ENCODE peak calls at places on chromosomes 12 and 14, in nine cellular contexts. W is effector memory CD4-positive, alpha-beta T cell; L is RWPE1; V is HL-60; F is GM23248; R is CD8-positive, alpha-beta memory T cell; S is CD4-positive, alpha-beta memory T cell; C is thoracic aorta; I is body of pancreas. T is an unnamed sample.

GRCh38 chr14:77217551-77217950 is 36.0 kb downstream of the TMEM63C start:
- DNase-seq in L (no peak), V (no peak), W (no peak), S (no peak), C (no peak), I (no peak), F (no peak), R (no peak), T (no peak)

GRCh38 chr14:36091096-36091495 is 85.4 kb downstream of the PTCSC3 start:
- DNase-seq in C (no peak), I (peak), W (no peak), F (peak), L (peak), R (no peak), S (no peak), V (no peak), T (peak)

GRCh38 chr14:96052541-96053105 is 13.5 kb downstream of the C14orf132 start:
- DNase-seq in F (peak), W (no peak), I (no peak), C (no peak), R (no peak), V (no peak), L (no peak), S (no peak), T (no peak)

GRCh38 chr12:57874166-57875108 is 27.9 kb upstream of the CTDSP2 start:
- DNase-seq in S (no peak), L (no peak), W (no peak), R (no peak), F (no peak), I (no peak), V (peak), C (no peak), T (no peak)

GRCh38 chr12:91381309-91381804 is 198.7 kb upstream of the DCN start:
- DNase-seq in F (peak), W (no peak), C (no peak), V (no peak), I (peak), R (no peak), S (no peak), L (peak), T (peak)

GRCh38 chr12:113070117-113070906 is 13.8 kb downstream of the DTX1 start:
- DNase-seq in F (no peak), L (no peak), V (no peak), W (no peak), I (no peak), C (no peak), R (peak), S (no peak), T (no peak)

GRCh38 chr14:102078344-102078743 is 8.5 kb downstream of the HSP90AA1 start:
- DNase-seq in L (no peak), I (no peak), W (no peak), V (no peak), R (no peak), F (no peak), C (no peak), S (no peak), T (no peak)

GRCh38 chr12:49331360-49332222 is 5.4 kb downstream of the C1QL4 start:
- DNase-seq in L (peak), R (no peak), V (peak), S (no peak), C (no peak), W (no peak), I (peak), F (peak), T (peak)

GRCh38 chr12:9049520-9050133 is 60.3 kb downstream of the KLRG1 start:
- DNase-seq in S (peak), L (peak), C (no peak), W (no peak), F (peak), V (peak), R (no peak), I (no peak), T (peak)

GRCh38 chr14:23079716-23080115 is 15.2 kb downstream of the ACIN1 start:
- DNase-seq in F (peak), S (no peak), C (no peak), L (no peak), R (no peak), W (no peak), V (no peak), I (no peak), T (no peak)

GRCh38 chr12:4717806-4718205 is 2.4 kb upstream of the GALNT8 start:
- DNase-seq in W (no peak), F (no peak), I (no peak), R (no peak), C (no peak), V (no peak), L (no peak), S (no peak), T (no peak)

GRCh38 chr14:61343991-61344405 is 22.6 kb downstream of the PRKCH start:
- DNase-seq in L (no peak), W (no peak), I (no peak), C (no peak), V (no peak), F (no peak), R (no peak), S (peak), T (no peak)
- H3K27ac ChIP-seq in L (peak), W (peak), I (peak), C (peak), V (no peak), F (no peak), R (peak), S (peak), T (no peak)

GRCh38 chr14:93017898-93018297 is 94.9 kb downstream of the CHGA start:
- DNase-seq in F (no peak), C (no peak), L (no peak), S (no peak), V (no peak), I (no peak), R (no peak), W (no peak), T (no peak)
- H3K27ac ChIP-seq in F (no peak), C (no peak), L (peak), S (no peak), V (no peak), I (peak), R (no peak), W (no peak), T (no peak)

DNA sequence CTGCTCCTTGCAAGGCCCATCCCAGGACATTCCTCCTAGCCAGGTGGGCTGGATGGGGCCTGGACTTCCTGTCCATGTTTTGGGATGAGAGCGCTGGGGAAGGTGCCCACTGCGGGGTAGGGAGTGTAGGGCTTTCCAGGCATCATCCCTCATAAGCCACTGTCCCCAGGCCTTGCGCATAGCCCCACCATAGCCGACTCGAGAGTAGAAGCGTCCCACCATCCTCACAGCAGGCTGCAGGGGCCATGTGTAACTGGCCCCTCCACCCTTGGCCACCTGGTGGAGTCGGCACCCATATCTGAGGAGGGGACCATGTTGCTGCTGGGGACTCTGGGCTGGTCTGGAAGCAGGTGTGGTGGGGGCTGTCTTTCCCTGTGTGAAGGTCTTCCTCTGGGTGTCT is 30.5 kb downstream of the SH2B3 start:
- DNase-seq in L (no peak), F (no peak), R (no peak), I (no peak), W (no peak), S (no peak), V (no peak), C (no peak), T (no peak)
- H3K27ac ChIP-seq in L (peak), F (no peak), R (peak), I (peak), W (peak), S (peak), V (peak), C (no peak), T (no peak)

GRCh38 chr14:69354383-69355154 is 43.5 kb downstream of the ERH start:
- DNase-seq in I (no peak), L (no peak), F (no peak), C (no peak), V (no peak), S (peak), W (peak), R (no peak), T (no peak)
- H3K27ac ChIP-seq in I (no peak), L (peak), F (no peak), C (peak), V (no peak), S (peak), W (peak), R (no peak), T (no peak)

GRCh38 chr12:89723276-89723675 is 14.6 kb upstream of the ATP2B1 start:
- DNase-seq in S (no peak), V (no peak), L (no peak), W (no peak), F (no peak), C (no peak), R (no peak), I (no peak), T (no peak)

DNA sequence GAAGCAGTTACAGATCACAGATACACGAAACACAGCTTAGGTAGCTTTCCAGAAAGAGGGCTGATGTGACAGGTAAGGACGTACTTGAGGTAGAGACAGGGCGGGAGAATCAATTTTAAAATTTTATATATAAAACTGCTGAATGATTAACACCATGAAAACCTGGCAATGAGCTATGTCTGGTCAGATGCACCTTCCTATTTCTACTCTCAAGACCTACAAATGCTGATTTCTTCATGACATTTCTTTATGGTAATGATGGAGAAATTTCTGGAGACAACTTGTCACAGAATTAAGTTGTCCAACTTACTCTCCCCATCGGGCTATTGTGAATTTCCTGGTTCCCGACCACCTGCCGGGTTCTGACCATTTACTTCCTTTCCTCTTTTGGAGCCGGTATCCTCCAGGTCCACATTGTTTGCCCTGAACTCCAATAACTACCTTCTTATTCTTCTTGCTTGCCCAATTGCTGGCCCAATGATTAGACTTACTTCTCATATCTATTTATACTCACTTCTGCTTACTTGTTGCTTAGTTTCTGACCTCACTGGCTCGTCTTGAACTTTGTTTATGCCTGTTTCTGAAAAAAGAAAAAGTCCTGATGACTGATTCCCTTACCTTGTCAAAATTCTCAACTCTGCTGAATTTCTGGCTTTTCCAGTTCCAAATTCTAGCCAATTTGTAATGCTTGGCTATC is 12.8 kb upstream of the ATP2B1 start:
- DNase-seq in V (peak), S (no peak), W (no peak), R (no peak), F (no peak), L (no peak), C (no peak), I (no peak), T (no peak)
- H3K27ac ChIP-seq in V (no peak), S (no peak), W (no peak), R (no peak), F (no peak), L (no peak), C (no peak), I (no peak), T (no peak)

GRCh38 chr12:12979731-12980259 is 20.3 kb downstream of the HEBP1 start:
- DNase-seq in L (peak), S (no peak), W (no peak), C (no peak), V (no peak), F (peak), R (no peak), I (no peak), T (peak)
- H3K27ac ChIP-seq in L (peak), S (no peak), W (no peak), C (peak), V (no peak), F (peak), R (no peak), I (no peak), T (peak)

GRCh38 chr12:19850341-19851065 is 411.2 kb downstream of the AEBP2 start:
- DNase-seq in C (peak), S (no peak), V (no peak), F (peak), W (no peak), R (no peak), L (no peak), I (no peak), T (peak)
- H3K27ac ChIP-seq in C (peak), S (no peak), V (no peak), F (no peak), W (no peak), R (no peak), L (no peak), I (no peak), T (no peak)

DNA sequence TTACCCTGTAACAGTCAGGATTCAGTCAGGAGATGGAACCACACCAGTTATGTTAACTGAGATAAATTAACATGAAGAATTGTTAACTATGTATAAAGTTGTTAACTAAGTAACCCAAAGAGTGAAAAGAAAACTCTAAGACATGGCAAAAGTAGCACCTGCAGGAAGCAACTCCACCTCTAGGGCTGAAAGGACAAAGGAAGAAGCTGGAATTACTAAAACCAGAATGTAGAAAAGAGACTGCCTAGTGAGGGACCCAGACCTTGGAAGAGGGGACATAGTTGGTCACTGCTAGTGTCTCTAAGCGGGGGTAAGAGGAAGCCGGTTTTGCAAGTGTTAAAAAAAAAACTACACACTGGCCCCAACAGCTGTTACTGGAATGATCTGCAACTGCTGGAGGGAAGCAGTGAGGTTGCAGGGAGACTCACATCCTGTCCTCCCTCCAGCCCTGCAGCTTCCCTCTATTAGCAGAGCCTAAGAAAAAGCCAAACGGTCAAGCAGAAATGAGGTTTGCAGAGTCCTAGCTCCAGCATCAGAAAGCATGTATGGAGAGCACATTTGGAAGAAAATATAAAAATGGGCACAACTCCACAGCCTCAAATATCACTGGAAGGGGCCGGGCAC is 39.7 kb downstream of the GPR135 start:
- DNase-seq in R (no peak), L (no peak), S (no peak), I (no peak), C (no peak), W (no peak), F (peak), V (peak), T (no peak)
- H3K27ac ChIP-seq in R (no peak), L (no peak), S (no peak), I (no peak), C (peak), W (no peak), F (no peak), V (no peak), T (no peak)